ENCODE peak calls at places on chromosomes 16 and 17, in four cellular contexts. One of them, this sample, is unnamed.
A peak's percentile ranks its signal among the peaks of the same experiment; 100 is the strongest.

GRCh38 chr17:32516940-32517711 is 30.3 kb downstream of the CDK5R1 start:
- DNase-seq in AG04450: no peak
- DNase-seq in ovary: no peak
- DNase-seq in stimulated activated CD8-positive, alpha-beta memory T cell treated with anti-CD3 and anti-CD28 coated beads, Interleukin-12 subunit alpha, Interleukin-12 subunit beta, amount 100 ng/mL, for 4 hours: no peak
- DNase-seq in this sample: no peak

GRCh38 chr16:19520861-19521331 is 1.0 kb downstream of the GDE1 start:
- DNase-seq in AG04450: no peak
- DNase-seq in ovary: no peak
- DNase-seq in stimulated activated CD8-positive, alpha-beta memory T cell treated with anti-CD3 and anti-CD28 coated beads, Interleukin-12 subunit alpha, Interleukin-12 subunit beta, amount 100 ng/mL, for 4 hours: no peak
- DNase-seq in this sample: peak; percentile 12

GRCh38 chr17:80065478-80066170 is 29.2 kb downstream of the CCDC40 start:
- DNase-seq in ovary: no peak
- DNase-seq in AG04450: no peak
- DNase-seq in stimulated activated CD8-positive, alpha-beta memory T cell treated with anti-CD3 and anti-CD28 coated beads, Interleukin-12 subunit alpha, Interleukin-12 subunit beta, amount 100 ng/mL, for 4 hours: no peak
- DNase-seq in this sample: no peak

GRCh38 chr16:88331989-88332920 is 50.5 kb upstream of the ZNF469 start:
- DNase-seq in stimulated activated CD8-positive, alpha-beta memory T cell treated with anti-CD3 and anti-CD28 coated beads, Interleukin-12 subunit alpha, Interleukin-12 subunit beta, amount 100 ng/mL, for 4 hours: no peak
- DNase-seq in AG04450: peak; percentile 100
- DNase-seq in ovary: no peak
- DNase-seq in this sample: no peak

GRCh38 chr17:72605543-72605942 is 484.7 kb downstream of the SOX9 start:
- DNase-seq in ovary: no peak
- DNase-seq in AG04450: no peak
- DNase-seq in stimulated activated CD8-positive, alpha-beta memory T cell treated with anti-CD3 and anti-CD28 coated beads, Interleukin-12 subunit alpha, Interleukin-12 subunit beta, amount 100 ng/mL, for 4 hours: no peak
- DNase-seq in this sample: no peak

GRCh38 chr16:67481561-67482259 is 753 bp upstream of the ATP6V0D1 start:
- DNase-seq in ovary: peak; percentile 71
- DNase-seq in stimulated activated CD8-positive, alpha-beta memory T cell treated with anti-CD3 and anti-CD28 coated beads, Interleukin-12 subunit alpha, Interleukin-12 subunit beta, amount 100 ng/mL, for 4 hours: no peak
- DNase-seq in AG04450: no peak
- DNase-seq in this sample: no peak

GRCh38 chr17:27601069-27601974 is 29.7 kb upstream of the LGALS9 start:
- DNase-seq in stimulated activated CD8-positive, alpha-beta memory T cell treated with anti-CD3 and anti-CD28 coated beads, Interleukin-12 subunit alpha, Interleukin-12 subunit beta, amount 100 ng/mL, for 4 hours: peak; percentile 51
- DNase-seq in ovary: peak; percentile 88
- DNase-seq in AG04450: peak; percentile 72
- DNase-seq in this sample: peak; percentile 58

GRCh38 chr17:55295411-55296170 is 30.8 kb downstream of the HLF start:
- DNase-seq in ovary: peak; percentile 65
- DNase-seq in stimulated activated CD8-positive, alpha-beta memory T cell treated with anti-CD3 and anti-CD28 coated beads, Interleukin-12 subunit alpha, Interleukin-12 subunit beta, amount 100 ng/mL, for 4 hours: no peak
- DNase-seq in AG04450: peak; percentile 7
- DNase-seq in this sample: peak; percentile 80

GRCh38 chr16:11280616-11281522 is at the start of gene PRM1:
- DNase-seq in stimulated activated CD8-positive, alpha-beta memory T cell treated with anti-CD3 and anti-CD28 coated beads, Interleukin-12 subunit alpha, Interleukin-12 subunit beta, amount 100 ng/mL, for 4 hours: no peak
- DNase-seq in AG04450: no peak
- DNase-seq in ovary: no peak
- DNase-seq in this sample: no peak

GRCh38 chr16:8936421-8936820 is 27.3 kb downstream of the USP7 start:
- DNase-seq in ovary: no peak
- DNase-seq in AG04450: no peak
- DNase-seq in stimulated activated CD8-positive, alpha-beta memory T cell treated with anti-CD3 and anti-CD28 coated beads, Interleukin-12 subunit alpha, Interleukin-12 subunit beta, amount 100 ng/mL, for 4 hours: peak; percentile 61
- DNase-seq in this sample: peak; percentile 65

GRCh38 chr17:6366144-6366755 is 68.7 kb downstream of the AIPL1 start:
- DNase-seq in stimulated activated CD8-positive, alpha-beta memory T cell treated with anti-CD3 and anti-CD28 coated beads, Interleukin-12 subunit alpha, Interleukin-12 subunit beta, amount 100 ng/mL, for 4 hours: no peak
- DNase-seq in AG04450: no peak
- DNase-seq in ovary: no peak
- DNase-seq in this sample: no peak

GRCh38 chr17:61235821-61236197 is 163.8 kb upstream of the TBX2 start:
- DNase-seq in ovary: no peak
- DNase-seq in AG04450: no peak
- DNase-seq in stimulated activated CD8-positive, alpha-beta memory T cell treated with anti-CD3 and anti-CD28 coated beads, Interleukin-12 subunit alpha, Interleukin-12 subunit beta, amount 100 ng/mL, for 4 hours: no peak
- DNase-seq in this sample: peak; percentile 25